ENCODE peak calls at places on chromosomes 5 and 9, in nine cellular contexts. V is Right ventricle myocardium superior, U is aorta, H is nucleus accumbens, C is ELR, E is fibroblast of gingiva, Z is T-helper 17 cell, I is T-helper 9 cell, Y is NCI-H1105. R is an unnamed sample.

GRCh38 chr9:133987946-133988665 is 4.0 kb downstream of the VAV2 start:
- DNase-seq in Z (no peak), V (no peak), H (no peak), I (no peak), C (no peak), U (peak), E (no peak), Y (no peak), R (no peak)

GRCh38 chr9:120708526-120709224 is 5.6 kb downstream of the MEGF9 start:
- DNase-seq in I (no peak), U (no peak), Z (no peak), H (no peak), E (peak), V (no peak), C (peak), Y (no peak), R (peak)

GRCh38 chr5:10856646-10857332 is 95.8 kb upstream of the DAP start:
- DNase-seq in C (peak), H (peak), V (peak), U (peak), E (no peak), Y (peak), Z (no peak), I (no peak), R (peak)

GRCh38 chr5:7878381-7878873 is 9.5 kb downstream of the MTRR start:
- DNase-seq in E (peak), Y (no peak), U (no peak), C (peak), Z (no peak), I (no peak), H (no peak), V (no peak), R (peak)

GRCh38 chr9:87255437-87256155 is 242.1 kb upstream of the DAPK1 start:
- DNase-seq in Z (no peak), Y (no peak), U (no peak), H (no peak), C (no peak), V (no peak), I (no peak), E (peak), R (peak)

GRCh38 chr5:14778789-14779070 is 92.8 kb downstream of the ANKH start:
- DNase-seq in U (no peak), V (no peak), C (no peak), Z (no peak), Y (no peak), E (no peak), H (no peak), I (no peak), R (no peak)

GRCh38 chr9:131220485-131220884 is 55.8 kb downstream of the FAM78A start:
- DNase-seq in E (no peak), Y (no peak), C (no peak), U (no peak), Z (no peak), V (no peak), I (no peak), H (no peak), R (no peak)

GRCh38 chr9:119974026-119974425 is 604.8 kb upstream of the BRINP1 start:
- DNase-seq in E (peak), V (no peak), H (no peak), U (no peak), Z (no peak), C (no peak), Y (no peak), I (no peak), R (no peak)

GRCh38 chr5:39709032-39709431 is 284.3 kb upstream of the DAB2 start:
- DNase-seq in E (no peak), Z (no peak), U (no peak), H (no peak), I (no peak), C (no peak), Y (no peak), V (no peak), R (no peak)

GRCh38 chr5:135745897-135746500 is 88.5 kb upstream of the SLC25A48 start:
- DNase-seq in E (no peak), Z (no peak), C (no peak), U (no peak), Y (no peak), H (no peak), I (no peak), V (no peak), R (no peak)

GRCh38 chr5:178180141-178180863 is 6.9 kb downstream of the GMCL2 start:
- DNase-seq in U (no peak), Y (no peak), C (no peak), I (no peak), H (no peak), E (no peak), V (no peak), Z (no peak), R (no peak)

R was measured in foreskin fibroblast.